ENCODE peak calls at places on chromosomes 16 and 17, in five cellular contexts. X is astrocyte, H is GM23248, Q is PC-9, M is SK-N-SH. U is an unnamed sample. For H3K27me3, the result is how much of the 10 kb centered on the place peaks cover.

GRCh38 chr16:11034005-11034404 is 89.6 kb downstream of the CLEC16A start:
- DNase-seq in X (peak), H (peak), Q (no peak), M (no peak), U (no peak)

GRCh38 chr16:19804538-19805323 is 79.9 kb downstream of the GPRC5B start:
- DNase-seq in X (no peak), H (no peak), Q (peak), M (no peak), U (no peak)

GRCh38 chr17:82098939-82099765 is 1.1 kb upstream of the FASN start:
- DNase-seq in X (no peak), H (no peak), Q (no peak), M (no peak), U (no peak)

GRCh38 chr17:17800504-17801021 is 36.2 kb downstream of the SREBF1 start:
- DNase-seq in X (no peak), H (no peak), Q (no peak), M (no peak), U (no peak)

GRCh38 chr17:70318061-70318460 is 148.7 kb downstream of the KCNJ2 start:
- DNase-seq in X (peak), H (peak), Q (no peak), M (no peak), U (no peak)

GRCh38 chr17:59423903-59424302 is 92.4 kb downstream of the YPEL2 start:
- DNase-seq in X (no peak), H (no peak), Q (no peak), M (no peak), U (no peak)

GRCh38 chr17:43530303-43531081 is 15.6 kb downstream of the ETV4 start:
- DNase-seq in X (peak), H (peak), Q (no peak), M (no peak), U (peak)

GRCh38 chr16:66207864-66208226 is 158.6 kb upstream of the CDH5 start:
- DNase-seq in X (no peak), H (no peak), Q (no peak), M (no peak), U (no peak)

GRCh38 chr17:45643591-45643990 is 140.5 kb upstream of the CRHR1 start:
- DNase-seq in X (no peak), H (no peak), Q (no peak), M (no peak), U (no peak)

GRCh38 chr17:9729034-9729650 is 62.2 kb downstream of the DHRS7C start:
- DNase-seq in X (peak), H (peak), Q (peak), M (peak), U (peak)

GRCh38 chr16:85524630-85525463 is 88.3 kb upstream of the GSE1 start:
- DNase-seq in X (peak), H (no peak), Q (peak), M (peak), U (peak)

GRCh38 chr17:64063766-64064224 is 43.4 kb upstream of the ICAM2 start:
- DNase-seq in X (no peak), H (peak), Q (peak), M (peak), U (peak)

GRCh38 chr17:37089998-37090397 is 141.2 kb downstream of the AATF start:
- DNase-seq in X (no peak), H (no peak), Q (no peak), M (no peak), U (peak)

GRCh38 chr16:52557236-52557635 is 10.3 kb upstream of the TOX3 start:
- DNase-seq in X (no peak), H (no peak), Q (no peak), M (no peak), U (no peak)

GRCh38 chr16:11194913-11195312 is 61.1 kb downstream of the SOCS1 start:
- DNase-seq in X (no peak), H (no peak), Q (no peak), M (no peak), U (peak)

GRCh38 chr17:7041607-7042506 is 2.0 kb downstream of the SLC16A11 start:
- DNase-seq in X (no peak), H (no peak), Q (no peak), M (peak), U (peak)

GRCh38 chr16:69323428-69323827 is 7.0 kb downstream of the PDF start:
- DNase-seq in X (no peak), H (no peak), Q (no peak), M (no peak), U (no peak)

GRCh38 chr17:7438050-7438614 is 1.2 kb upstream of the FGF11 start:
- DNase-seq in X (no peak), H (peak), Q (peak), M (no peak), U (peak)

DNA sequence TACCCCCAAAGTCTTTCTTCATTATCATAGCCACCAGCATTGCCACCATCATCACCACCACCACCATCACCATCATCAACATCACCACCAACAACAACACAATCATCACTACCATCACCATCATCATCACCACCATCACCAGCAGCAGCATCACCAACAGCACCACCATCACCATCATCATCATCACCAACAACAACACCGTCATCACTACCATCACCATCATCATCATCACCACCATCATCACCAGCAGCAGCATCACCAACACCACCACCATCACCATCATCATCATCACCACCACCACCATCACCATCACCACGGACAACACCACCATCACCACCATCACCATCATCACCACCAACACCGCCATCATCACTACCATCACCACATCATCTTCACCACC is 500 bp upstream of the TMEM114 start:
- DNase-seq in X (no peak), H (no peak), Q (no peak), M (no peak), U (no peak)
- H3K4me3 ChIP-seq in X (no peak), H (no peak), Q (no peak), M (no peak), U (no peak)

GRCh38 chr16:54286067-54286329 is 589 bp downstream of the IRX3 start:
- DNase-seq in X (no peak), H (no peak), Q (no peak), M (no peak), U (no peak)

GRCh38 chr16:54287018-54287757 is 601 bp upstream of the IRX3 start:
- DNase-seq in X (no peak), H (no peak), Q (no peak), M (no peak), U (peak)

GRCh38 chr16:54285414-54286066 is 1.0 kb downstream of the IRX3 start:
- DNase-seq in X (peak), H (peak), Q (peak), M (peak), U (peak)

GRCh38 chr16:54287758-54288591 is 1.4 kb upstream of the IRX3 start:
- DNase-seq in X (no peak), H (peak), Q (peak), M (no peak), U (peak)

DNA sequence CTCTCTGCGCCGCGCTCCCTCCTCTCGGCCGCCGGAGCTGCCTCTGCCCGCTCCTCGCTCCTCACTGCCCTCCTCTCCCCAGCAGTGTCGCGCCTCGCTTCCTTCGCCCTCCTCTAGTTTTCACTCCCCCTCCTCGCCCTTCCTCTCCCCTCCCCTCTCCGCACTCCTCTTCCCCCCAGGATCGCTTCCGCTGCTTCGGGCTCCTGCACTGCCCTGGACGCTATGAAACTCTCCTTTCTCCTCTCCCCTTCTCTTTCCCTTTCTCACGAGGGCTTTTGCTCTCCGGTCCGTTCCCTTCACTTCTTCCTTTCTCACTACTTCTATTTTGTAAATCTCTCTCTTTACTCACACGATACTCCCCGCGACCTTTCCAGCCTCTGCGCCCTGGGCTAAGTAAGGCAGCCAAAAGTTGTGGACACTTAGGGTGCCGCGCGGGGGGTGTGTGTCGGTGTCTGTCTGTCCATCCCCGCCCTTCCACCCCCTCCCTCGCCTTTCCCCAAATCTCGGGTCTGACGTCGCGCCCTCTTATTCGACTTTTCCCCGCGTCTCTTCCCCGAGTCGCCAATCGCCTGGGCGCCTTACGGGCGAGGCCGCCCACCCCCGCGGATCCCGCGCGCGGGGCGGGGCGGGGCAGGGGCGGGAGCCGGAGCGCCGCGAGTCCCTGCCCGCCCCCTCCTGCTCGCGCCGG is at the start of gene IRX3:
- DNase-seq in X (peak), H (peak), Q (peak), M (peak), U (peak)
- H3K4me2 ChIP-seq in X (peak), H (peak), Q (peak), M (peak), U (peak)

GRCh38 chr16:56633535-56633934 is 1.1 kb downstream of the MT1M start:
- DNase-seq in X (no peak), H (no peak), Q (no peak), M (no peak), U (no peak)

GRCh38 chr16:56637814-56638750 is at the start of gene MT1A:
- DNase-seq in X (peak), H (peak), Q (peak), M (peak), U (peak)

GRCh38 chr16:56636616-56637413 is 1.7 kb upstream of the MT1A start:
- DNase-seq in X (no peak), H (no peak), Q (no peak), M (no peak), U (peak)

GRCh38 chr16:56634715-56635440 is 2.4 kb downstream of the MT1M start:
- DNase-seq in X (no peak), H (no peak), Q (no peak), M (peak), U (no peak)

DNA sequence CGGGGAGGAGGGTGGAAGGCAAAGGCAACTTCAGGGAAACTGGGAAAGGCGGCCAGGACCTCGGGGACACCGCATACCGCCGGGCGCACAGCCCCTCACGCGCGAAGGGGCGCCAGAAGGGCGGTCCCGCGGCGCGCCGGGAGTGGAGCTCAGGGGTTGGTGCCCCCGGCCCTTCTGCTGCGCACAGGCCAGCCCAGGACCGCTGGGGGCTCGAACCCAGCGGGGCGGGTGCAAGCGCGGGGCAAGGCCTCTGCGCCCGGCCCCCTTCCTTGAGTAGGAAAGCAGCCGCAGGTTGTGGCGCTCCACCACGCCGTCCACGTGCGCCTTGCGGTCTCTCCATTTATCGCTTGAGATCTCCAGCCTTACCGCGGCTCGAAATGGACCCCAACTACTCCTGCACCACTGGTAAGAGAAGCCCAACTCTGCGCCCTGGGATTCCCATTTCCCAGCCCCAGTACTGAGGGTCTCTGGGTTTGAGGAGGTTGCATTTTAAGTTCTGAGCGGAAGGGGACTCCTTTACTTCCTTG is 3.0 kb upstream of the MT1A start:
- DNase-seq in X (no peak), H (no peak), Q (no peak), M (peak), U (no peak)
- H3K27me3 ChIP-seq in X (half or more), H (under half), Q (under half), M (under half), U (under half)

GRCh38 chr16:70523621-70524405 is at the start of gene SF3B3:
- DNase-seq in X (no peak), H (peak), Q (peak), M (peak), U (peak)

GRCh38 chr16:70529051-70529777 is 5.6 kb downstream of the SF3B3 start:
- DNase-seq in X (peak), H (peak), Q (no peak), M (peak), U (peak)

GRCh38 chr16:70527315-70527996 is 3.8 kb downstream of the SF3B3 start:
- DNase-seq in X (no peak), H (no peak), Q (no peak), M (no peak), U (no peak)

GRCh38 chr16:70523013-70523620 is at the start of gene COG4:
- DNase-seq in X (peak), H (peak), Q (peak), M (peak), U (peak)

GRCh38 chr16:70526403-70526802 is 2.8 kb downstream of the SF3B3 start:
- DNase-seq in X (no peak), H (peak), Q (no peak), M (no peak), U (no peak)
- H3K4me3 ChIP-seq in X (peak), H (peak), Q (peak), M (peak), U (peak)